ENCODE peak calls at places on chromosome 2, in four cellular contexts. G, C, N and H are unnamed samples. For H3K4me1, the result is how much of the 10 kb centered on the place peaks cover.

GRCh38 chr2:196987654-196988364 is 61.3 kb upstream of the PGAP1 start:
- DNase-seq in N (peak), G (peak), C (no peak), H (no peak)

GRCh38 chr2:235749121-235749780 is 255.4 kb downstream of the AGAP1 start:
- DNase-seq in N (no peak), G (no peak), C (no peak), H (no peak)

GRCh38 chr2:24702800-24703199 is 90.4 kb downstream of the PTRHD1 start:
- DNase-seq in G (peak), N (no peak), C (no peak), H (no peak)

GRCh38 chr2:195051401-195051800 is 605.6 kb upstream of the SLC39A10 start:
- DNase-seq in N (no peak), G (no peak), C (no peak), H (no peak)

GRCh38 chr2:48120759-48121242 is 214.5 kb upstream of the FBXO11 start:
- DNase-seq in N (no peak), C (no peak), G (no peak), H (no peak)

GRCh38 chr2:30514134-30514860 is 67.3 kb downstream of the LCLAT1 start:
- DNase-seq in C (no peak), N (peak), G (peak), H (no peak)

GRCh38 chr2:48854681-48855080 is 99.2 kb upstream of the LHCGR start:
- DNase-seq in G (no peak), C (no peak), N (no peak), H (no peak)

GRCh38 chr2:109196081-109196875 is 67.3 kb downstream of the SH3RF3 start:
- DNase-seq in C (no peak), N (no peak), G (no peak), H (peak)

GRCh38 chr2:20593072-20594034 is 57.5 kb downstream of the HS1BP3 start:
- DNase-seq in N (peak), C (no peak), G (no peak), H (peak)

GRCh38 chr2:236365258-236366048 is 101.2 kb upstream of the ASB18 start:
- DNase-seq in G (no peak), N (no peak), C (no peak), H (no peak)

GRCh38 chr2:208046686-208047085 is 21.4 kb upstream of the PLEKHM3 start:
- DNase-seq in C (no peak), G (no peak), N (no peak), H (no peak)

GRCh38 chr2:178508646-178509045 is 28.4 kb downstream of the PLEKHA3 start:
- DNase-seq in N (no peak), G (no peak), C (no peak), H (no peak)

GRCh38 chr2:150030440-150030839 is 442.9 kb upstream of the MMADHC start:
- DNase-seq in G (no peak), N (no peak), C (no peak), H (no peak)

GRCh38 chr2:182378759-182379158 is 48.1 kb downstream of the PDE1A start:
- DNase-seq in G (no peak), C (no peak), N (no peak), H (no peak)

GRCh38 chr2:111250448-111251030 is 129.8 kb downstream of the BCL2L11 start:
- DNase-seq in C (no peak), G (no peak), N (no peak), H (no peak)

GRCh38 chr2:166106431-166107015 is 21.3 kb downstream of the SCN1A start:
- DNase-seq in N (no peak), G (peak), C (no peak), H (no peak)

GRCh38 chr2:20184067-20184938 is 40.6 kb downstream of the SDC1 start:
- DNase-seq in G (peak), C (no peak), N (peak), H (peak)

GRCh38 chr2:174325932-174326879 is 8.5 kb upstream of the SP9 start:
- DNase-seq in C (no peak), G (peak), N (no peak), H (no peak)

GRCh38 chr2:166239548-166239947 is 111.7 kb upstream of the SCN1A start:
- DNase-seq in G (peak), C (no peak), N (no peak), H (no peak)

GRCh38 chr2:51103205-51103604 is 71.3 kb upstream of the NRXN1 start:
- DNase-seq in G (peak), N (peak), C (no peak), H (peak)

GRCh38 chr2:143433158-143433557 is 303.9 kb downstream of the ARHGAP15 start:
- DNase-seq in N (no peak), G (peak), C (no peak), H (no peak)

GRCh38 chr2:224904390-224904789 is 137.9 kb downstream of the DOCK10 start:
- DNase-seq in N (no peak), G (no peak), C (no peak), H (no peak)

GRCh38 chr2:8794923-8795825 is 42.2 kb downstream of the KIDINS220 start:
- DNase-seq in N (no peak), G (no peak), C (no peak), H (no peak)

GRCh38 chr2:190382851-190383250 is 25.3 kb upstream of the MFSD6 start:
- DNase-seq in G (peak), N (no peak), C (no peak), H (no peak)

GRCh38 chr2:149166958-149167810 is 128.7 kb downstream of the LYPD6B start:
- DNase-seq in G (no peak), C (no peak), N (no peak), H (no peak)

GRCh38 chr2:42979416-42979869 is 187.1 kb upstream of the HAAO start:
- DNase-seq in C (no peak), N (peak), G (peak), H (peak)

GRCh38 chr2:141611143-141611571 is 519.7 kb downstream of the LRP1B start:
- DNase-seq in N (no peak), C (no peak), G (peak), H (no peak)

GRCh38 chr2:120716641-120717585 is 18.8 kb upstream of the GLI2 start:
- DNase-seq in N (no peak), G (no peak), C (no peak), H (peak)

GRCh38 chr2:181203412-181203811 is 223.0 kb downstream of the UBE2E3 start:
- DNase-seq in C (no peak), N (no peak), G (peak), H (no peak)

GRCh38 chr2:105411720-105412407 is 13.0 kb upstream of the FHL2 start:
- DNase-seq in G (no peak), N (no peak), C (no peak), H (no peak)

GRCh38 chr2:96869824-96870630 is at the start of gene SEMA4C:
- DNase-seq in N (peak), G (peak), C (peak), H (peak)

GRCh38 chr2:195411219-195411687 is 245.8 kb upstream of the SLC39A10 start:
- DNase-seq in C (no peak), G (no peak), N (no peak), H (no peak)

GRCh38 chr2:12488365-12488972 is 228.3 kb upstream of the TRIB2 start:
- DNase-seq in N (no peak), C (no peak), G (no peak), H (no peak)

GRCh38 chr2:191178806-191179514 is 28.2 kb upstream of the STAT4 start:
- DNase-seq in G (no peak), N (peak), C (no peak), H (no peak)

GRCh38 chr2:128442053-128442751 is 123.5 kb upstream of the HS6ST1 start:
- DNase-seq in G (peak), C (no peak), N (peak), H (peak)

GRCh38 chr2:149364839-149365238 is 34.5 kb downstream of the LYPD6 start:
- DNase-seq in G (no peak), N (no peak), C (no peak), H (no peak)

GRCh38 chr2:19863303-19864041 is 38.3 kb downstream of the TTC32 start:
- DNase-seq in N (peak), C (peak), G (peak), H (peak)

GRCh38 chr2:11375689-11376027 is 31.2 kb upstream of the ROCK2 start:
- DNase-seq in N (no peak), G (no peak), C (no peak), H (no peak)

GRCh38 chr2:236748385-236748784 is 178.8 kb downstream of the ACKR3 start:
- DNase-seq in G (no peak), C (no peak), N (no peak), H (no peak)

GRCh38 chr2:12284487-12284886 is 432.2 kb upstream of the TRIB2 start:
- DNase-seq in N (no peak), G (no peak), C (no peak), H (no peak)

GRCh38 chr2:101112772-101113157 is 38.4 kb downstream of the TBC1D8 start:
- DNase-seq in C (no peak), G (no peak), N (no peak), H (no peak)
- H3K4me1 ChIP-seq in C (under half), G (under half), N (half or more), H (under half)

DNA sequence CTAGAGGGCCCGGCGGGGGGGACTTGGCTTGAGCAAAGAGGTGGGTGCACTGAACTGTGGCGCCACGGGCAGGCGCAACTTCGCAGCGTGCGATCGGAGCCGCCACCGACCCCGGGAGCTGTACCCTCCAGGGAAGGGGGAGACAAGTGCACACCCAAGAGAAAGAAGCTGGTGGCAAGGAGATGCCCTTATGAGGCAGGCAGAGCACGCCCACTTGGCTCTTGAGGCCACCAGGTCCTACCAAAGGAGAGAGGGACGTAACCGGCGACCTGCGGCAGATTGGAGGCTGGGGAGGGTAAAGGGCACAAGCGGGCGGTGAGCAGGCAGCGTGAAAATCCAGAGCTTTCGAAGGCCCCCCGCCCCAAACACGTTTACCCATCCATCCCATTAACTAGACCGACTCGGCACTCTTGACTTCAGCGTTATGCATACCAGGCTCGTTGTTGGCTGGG is 967 bp downstream of the DLX2 start:
- DNase-seq in N (no peak), C (no peak), G (peak), H (no peak)
- H3K4me3 ChIP-seq in N (no peak), C (peak), G (no peak), H (peak)

DNA sequence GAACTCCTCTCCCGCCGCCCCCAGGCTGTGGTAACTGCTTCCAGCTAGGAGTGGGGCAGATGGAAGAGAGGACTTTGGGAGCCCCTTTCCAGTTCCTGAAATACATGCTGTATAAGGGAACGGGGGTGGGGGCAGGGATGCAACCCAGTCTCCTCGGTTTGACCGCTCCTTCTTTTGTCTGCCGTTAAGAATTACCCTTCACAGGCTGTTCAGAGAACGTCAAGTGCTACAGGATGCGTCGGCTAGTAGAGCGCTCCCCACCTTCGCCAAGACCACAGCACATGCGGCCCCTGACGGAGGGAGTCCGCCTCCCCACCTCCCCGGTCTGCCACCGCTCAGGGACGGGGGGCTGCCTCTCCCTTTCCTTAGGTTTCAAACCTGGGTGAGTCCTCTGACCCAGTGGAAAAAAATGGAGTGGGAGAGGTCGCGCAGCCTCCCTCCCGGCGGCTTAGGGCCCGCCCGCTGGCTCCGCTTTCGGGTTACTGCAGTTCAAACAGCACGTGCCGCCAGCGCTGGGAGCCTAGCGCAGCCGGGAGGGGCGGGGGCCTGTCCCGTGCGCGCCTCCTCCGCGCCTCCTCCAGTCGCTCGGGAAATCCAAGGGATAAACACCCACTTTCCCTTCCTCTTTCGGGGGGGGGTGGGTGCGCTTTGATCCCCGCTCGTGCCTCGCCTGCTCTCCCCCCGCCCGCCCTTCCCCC is 4.8 kb downstream of the CYP26B1 start:
- DNase-seq in G (peak), C (no peak), N (peak), H (peak)
- H3K4me1 ChIP-seq in G (under half), C (under half), N (half or more), H (under half)

DNA sequence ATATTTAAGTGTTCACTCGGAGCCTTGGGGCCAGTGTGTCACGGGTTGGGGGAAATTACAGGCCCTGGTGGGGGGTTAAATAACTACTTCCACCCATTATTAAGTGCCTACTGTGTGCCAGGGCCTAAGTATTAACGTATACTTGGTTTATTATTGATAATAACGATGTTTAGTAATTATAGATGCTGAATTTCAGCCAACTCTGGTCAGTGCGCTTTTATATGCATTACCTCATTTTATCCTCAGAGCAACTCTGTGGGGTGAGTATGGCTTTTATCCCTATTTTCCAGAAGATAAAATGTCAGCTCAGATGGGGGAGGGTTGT is 848 bp upstream of the RAB11FIP5 start:
- DNase-seq in N (no peak), C (no peak), G (no peak), H (no peak)
- H3K4me3 ChIP-seq in N (no peak), C (peak), G (peak), H (peak)